ENCODE peak calls at places on chromosomes 1 and 21, in eight cellular contexts. U is stimulated activated naive CD8-positive, alpha-beta T cell treated with anti-CD3 and anti-CD28 coated beads, Interleukin-15, Interleukin-2, amounts not matched to agents 100 U/mL and 50 U/mL, for 24 hours; Y is right cardiac atrium; J is left ventricle myocardium superior; S is left cardiac atrium; N is activated CD8-positive, alpha-beta memory T cell treated with anti-CD3 and anti-CD28 coated beads, Interleukin-2, amount 10 ng/mL, durations not matched to agents 7 days and 5 days; A is pancreas; I is Right ventricle myocardium superior. Z is an unnamed sample.

GRCh38 chr1:3518256-3518655 is 63.8 kb downstream of the ARHGEF16 start:
- ATAC-seq in N (no peak), Y (no peak), J (no peak), U (no peak), A (no peak), I (no peak), S (no peak), Z (no peak)

GRCh38 chr21:36929622-36930021 is 36.8 kb downstream of the HLCS start:
- ATAC-seq in U (no peak), N (no peak), A (peak), Y (no peak), S (no peak), J (no peak), I (no peak), Z (no peak)

GRCh38 chr1:75797273-75797588 is 549 bp downstream of the MSH4 start:
- ATAC-seq in N (no peak), J (no peak), U (peak), Y (no peak), A (no peak), I (no peak), S (no peak), Z (no peak)

GRCh38 chr21:18274370-18274769 is 29.7 kb downstream of the CHODL start:
- ATAC-seq in J (no peak), Y (no peak), U (no peak), S (no peak), A (no peak), I (no peak), N (no peak), Z (no peak)

GRCh38 chr1:25799346-25799720 is 660 bp upstream of the SELENON start:
- ATAC-seq in J (no peak), A (no peak), I (no peak), N (no peak), Y (peak), U (no peak), S (no peak), Z (no peak)

GRCh38 chr1:3066250-3066711 is 2.7 kb upstream of the PRDM16 start:
- ATAC-seq in U (no peak), N (no peak), Y (peak), S (peak), J (peak), A (peak), I (peak), Z (no peak)

GRCh38 chr1:19476440-19477190 is 8.7 kb downstream of the CAPZB start:
- ATAC-seq in Y (peak), S (peak), N (peak), U (peak), A (peak), J (peak), I (peak), Z (peak)

GRCh38 chr21:40351006-40351405 is 483.8 kb downstream of the PCP4 start:
- ATAC-seq in Y (no peak), I (no peak), N (no peak), U (no peak), S (no peak), A (no peak), J (no peak), Z (no peak)

GRCh38 chr1:37692834-37693175 is 489 bp downstream of the CDCA8 start:
- ATAC-seq in S (no peak), A (no peak), Y (no peak), I (no peak), N (no peak), U (no peak), J (no peak), Z (no peak)

GRCh38 chr1:199855580-199855979 is 171.9 kb upstream of the NR5A2 start:
- ATAC-seq in N (no peak), I (no peak), S (no peak), Y (no peak), U (no peak), J (no peak), A (no peak), Z (no peak)

GRCh38 chr1:244897476-244898254 is 33.3 kb upstream of the HNRNPU start:
- ATAC-seq in J (no peak), Y (no peak), I (no peak), A (no peak), N (no peak), U (no peak), S (no peak), Z (no peak)

GRCh38 chr1:17616731-17617279 is 77.3 kb downstream of the ARHGEF10L start:
- ATAC-seq in Y (no peak), N (no peak), U (no peak), J (no peak), I (no peak), S (no peak), A (no peak), Z (no peak)

GRCh38 chr1:25118554-25118953 is 113.7 kb downstream of the SYF2 start:
- ATAC-seq in U (peak), A (no peak), Y (no peak), N (no peak), S (no peak), J (no peak), I (no peak), Z (peak)

GRCh38 chr1:90126834-90127233 is 131.9 kb downstream of the ZNF326 start:
- ATAC-seq in A (no peak), Y (no peak), J (no peak), S (no peak), I (no peak), U (no peak), N (no peak), Z (no peak)

GRCh38 chr1:246332078-246332477 is 175.0 kb downstream of the SMYD3 start:
- ATAC-seq in I (no peak), J (no peak), U (peak), A (no peak), N (no peak), S (no peak), Y (no peak), Z (peak)